ENCODE peak calls at places on chromosome 10, in six cellular contexts. U is AG10803, W is ascending aorta, A is spleen, V is cardiac muscle cell, K is foreskin fibroblast. T is an unnamed sample.

GRCh38 chr10:31207636-31208035 is 111.4 kb upstream of the ZEB1 start:
- DNase-seq in U (no peak), V (no peak), A (no peak), K (peak), W (no peak), T (no peak)

GRCh38 chr10:35300063-35300699 is 36.1 kb upstream of the CCNY start:
- DNase-seq in U (peak), V (no peak), W (no peak), K (peak), A (peak), T (no peak)

GRCh38 chr10:83541096-83541495 is 598.2 kb upstream of the GHITM start:
- DNase-seq in V (no peak), W (no peak), K (no peak), U (no peak), A (no peak), T (no peak)

GRCh38 chr10:24989867-24990266 is 26.1 kb downstream of the ENKUR start:
- DNase-seq in U (no peak), A (no peak), V (no peak), W (no peak), K (no peak), T (no peak)

GRCh38 chr10:58746470-58747185 is 234.0 kb downstream of the BICC1 start:
- DNase-seq in U (no peak), A (no peak), V (peak), K (no peak), W (no peak), T (no peak)

GRCh38 chr10:22737587-22737986 is 23.2 kb upstream of the PIP4K2A start:
- DNase-seq in K (peak), W (peak), V (no peak), U (peak), A (no peak), T (no peak)

GRCh38 chr10:63247771-63248170 is 114.6 kb downstream of the NRBF2 start:
- DNase-seq in K (peak), U (no peak), V (no peak), A (no peak), W (no peak), T (no peak)

GRCh38 chr10:93160829-93161228 is 87.1 kb downstream of the CYP26A1 start:
- DNase-seq in U (peak), K (peak), V (no peak), A (no peak), W (peak), T (no peak)

GRCh38 chr10:86361134-86362128 is 5.2 kb downstream of the GRID1 start:
- DNase-seq in U (no peak), W (no peak), K (no peak), A (peak), V (peak), T (no peak)

GRCh38 chr10:68542046-68542445 is 14.7 kb upstream of the SLC25A16 start:
- DNase-seq in K (peak), U (peak), W (no peak), A (no peak), V (no peak), T (no peak)

DNA sequence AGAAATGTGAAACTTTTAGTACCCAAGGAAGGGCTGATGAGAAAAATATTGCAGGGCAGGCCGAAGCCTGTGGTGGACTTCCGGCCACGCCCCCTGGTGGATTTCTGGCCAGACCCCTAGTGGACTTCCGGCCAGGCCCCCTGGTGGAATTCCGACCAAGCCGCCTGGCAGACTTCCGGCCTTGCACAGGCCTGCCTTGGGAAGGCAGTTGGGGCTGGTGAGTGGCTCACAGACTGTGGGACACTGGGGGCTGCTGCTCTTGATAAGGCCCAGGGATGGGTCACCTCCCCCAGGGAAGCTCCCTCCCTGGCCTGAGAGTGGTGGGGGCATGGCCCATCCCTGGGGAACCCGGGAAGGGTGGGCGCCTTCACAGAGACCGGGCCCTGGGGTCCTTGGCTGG is 116.4 kb upstream of the MKI67 start:
- DNase-seq in U (no peak), K (no peak), V (no peak), W (no peak), A (no peak), T (no peak)
- TF ChIP-seq CTCF in U (no peak), K (no peak), V (no peak), W (no peak), A (no peak), T (no peak)

GRCh38 chr10:77304192-77304591 is 333.4 kb downstream of the KCNMA1 start:
- DNase-seq in A (no peak), W (no peak), U (no peak), K (peak), V (no peak), T (no peak)
- TF ChIP-seq CTCF in A (no peak), W (no peak), U (no peak), K (no peak), V (no peak), T (no peak)

GRCh38 chr10:103695584-103696005 is 159.8 kb downstream of the SH3PXD2A start:
- DNase-seq in U (peak), W (no peak), V (no peak), A (no peak), K (peak), T (no peak)

GRCh38 chr10:103698266-103698665 is 157.1 kb downstream of the SH3PXD2A start:
- DNase-seq in A (no peak), K (no peak), W (no peak), V (no peak), U (no peak), T (no peak)

GRCh38 chr10:103696094-103696410 is 159.3 kb downstream of the SH3PXD2A start:
- DNase-seq in W (no peak), K (no peak), A (no peak), U (no peak), V (no peak), T (no peak)

GRCh38 chr10:103697787-103698186 is 157.6 kb downstream of the SH3PXD2A start:
- DNase-seq in A (no peak), W (no peak), V (no peak), K (no peak), U (no peak), T (no peak)

GRCh38 chr10:103696411-103697145 is 158.8 kb downstream of the SH3PXD2A start:
- DNase-seq in K (peak), V (no peak), W (peak), A (peak), U (peak), T (no peak)
- TF ChIP-seq CTCF in K (peak), V (peak), W (no peak), A (peak), U (peak), T (peak)

GRCh38 chr10:4704034-4704545 is 121.9 kb upstream of the AKR1E2 start:
- DNase-seq in U (peak), K (peak), W (no peak), A (no peak), V (no peak), T (no peak)

GRCh38 chr10:4710858-4711257 is 115.1 kb upstream of the AKR1E2 start:
- DNase-seq in U (no peak), A (no peak), W (no peak), K (no peak), V (no peak), T (no peak)

GRCh38 chr10:4708123-4708759 is 117.8 kb upstream of the AKR1E2 start:
- DNase-seq in K (no peak), U (no peak), V (no peak), W (no peak), A (no peak), T (no peak)
- TF ChIP-seq CTCF in K (peak), U (no peak), V (peak), W (no peak), A (no peak), T (peak)

GRCh38 chr10:97333351-97333600 is 1.3 kb downstream of the FRAT2 start:
- DNase-seq in V (peak), U (no peak), K (peak), W (no peak), A (no peak), T (peak)

GRCh38 chr10:97333601-97334369 is 744 bp downstream of the FRAT2 start:
- DNase-seq in W (peak), V (peak), K (peak), U (peak), A (peak), T (peak)

GRCh38 chr10:97334370-97335175 is at the start of gene FRAT2:
- DNase-seq in V (peak), U (peak), K (peak), W (peak), A (peak), T (peak)

GRCh38 chr10:97331304-97331703 is 3.2 kb downstream of the FRAT2 start:
- DNase-seq in W (no peak), U (no peak), V (no peak), K (no peak), A (peak), T (no peak)

GRCh38 chr10:97332586-97333350 is 1.8 kb downstream of the FRAT2 start:
- DNase-seq in V (peak), U (peak), W (no peak), A (no peak), K (peak), T (no peak)
- TF ChIP-seq CTCF in V (peak), U (peak), W (no peak), A (peak), K (peak), T (no peak)

T was measured in neural crest cell.